ENCODE peak calls at places on chromosomes 16 and 17, in four cellular contexts. T is stimulated activated CD4-positive, alpha-beta T cell treated with anti-CD3 and anti-CD28 coated beads, Interleukin-4, amount 100 ng/mL, for 48 hours; P is stimulated activated CD8-positive, alpha-beta memory T cell treated with anti-CD3 and anti-CD28 coated beads, Interleukin-7, amount 100 ng/mL, for 1 hour; N is ELR. E is an unnamed sample.

GRCh38 chr17:6343736-6344135 is 91.2 kb downstream of the AIPL1 start:
- DNase-seq in P (no peak), N (no peak), T (no peak), E (no peak)

GRCh38 chr17:66351053-66351452 is 48.6 kb downstream of the PRKCA start:
- DNase-seq in T (no peak), N (no peak), P (no peak), E (no peak)

GRCh38 chr16:86080131-86080875 is 181.3 kb downstream of the IRF8 start:
- DNase-seq in T (no peak), P (no peak), N (no peak), E (no peak)

GRCh38 chr16:79327836-79328235 is 272.7 kb downstream of the MAF start:
- DNase-seq in P (no peak), N (no peak), T (no peak), E (no peak)

GRCh38 chr17:28065706-28066105 is 23.2 kb downstream of the NLK start:
- DNase-seq in N (no peak), P (no peak), T (no peak), E (no peak)

GRCh38 chr17:63356275-63356905 is 89.7 kb downstream of the CYB561 start:
- DNase-seq in N (peak), T (no peak), P (no peak), E (no peak)

GRCh38 chr17:78784397-78784751 is 2.3 kb upstream of the CYTH1 start:
- DNase-seq in P (no peak), N (no peak), T (no peak), E (no peak)

GRCh38 chr16:12178251-12178990 is 201.9 kb downstream of the SNX29 start:
- DNase-seq in N (no peak), T (no peak), P (no peak), E (no peak)

GRCh38 chr17:74239169-74239568 is 25.8 kb downstream of the TTYH2 start:
- DNase-seq in N (peak), T (no peak), P (no peak), E (no peak)

GRCh38 chr17:17700251-17700969 is 19.2 kb downstream of the RAI1 start:
- DNase-seq in P (no peak), T (no peak), N (no peak), E (peak)

GRCh38 chr17:42233994-42234393 is 39.7 kb upstream of the GHDC start:
- DNase-seq in N (no peak), T (no peak), P (no peak), E (no peak)

GRCh38 chr16:68499011-68499410 is 40.1 kb upstream of the ZFP90 start:
- DNase-seq in N (no peak), P (no peak), T (no peak), E (no peak)

GRCh38 chr17:45143767-45144198 is 4.5 kb upstream of the HEXIM1 start:
- DNase-seq in T (peak), P (no peak), N (peak), E (peak)

GRCh38 chr16:23949630-23950290 is 114.0 kb downstream of the PRKCB start:
- DNase-seq in N (no peak), P (peak), T (no peak), E (no peak)

GRCh38 chr17:40329981-40330794 is 21.2 kb downstream of the RARA start:
- DNase-seq in T (no peak), P (no peak), N (no peak), E (no peak)

GRCh38 chr16:12449795-12450194 is 353.9 kb downstream of the CPPED1 start:
- DNase-seq in N (peak), P (no peak), T (peak), E (no peak)

GRCh38 chr17:67980456-67980855 is 15.8 kb downstream of the C17orf58 start:
- DNase-seq in T (no peak), P (no peak), N (no peak), E (no peak)

GRCh38 chr16:65494080-65494479 is 372.2 kb upstream of the CDH11 start:
- DNase-seq in N (no peak), T (no peak), P (no peak), E (no peak)

GRCh38 chr17:29376667-29377268 is 13.4 kb upstream of the TAOK1 start:
- DNase-seq in T (no peak), P (no peak), N (peak), E (peak)

GRCh38 chr17:75116681-75117080 is 6.9 kb downstream of the ARMC7 start:
- DNase-seq in P (no peak), N (no peak), T (no peak), E (no peak)

GRCh38 chr16:15607700-15608396 is 35.1 kb downstream of the MARF1 start:
- DNase-seq in P (no peak), N (peak), T (no peak), E (no peak)

GRCh38 chr17:73794336-73794735 is 150.1 kb upstream of the SDK2 start:
- DNase-seq in P (no peak), N (no peak), T (no peak), E (no peak)

GRCh38 chr17:81476635-81477034 is 36.0 kb downstream of the ACTG1 start:
- DNase-seq in N (no peak), T (no peak), P (no peak), E (no peak)

E was measured in nephron progenitor cell.